ENCODE peak calls at places on chromosomes 7 and 10, in seven cellular contexts. One of them, this sample, is unnamed.

GRCh38 chr10:118977864-118978263 is 51.6 kb upstream of the NANOS1 start:
- DNase-seq in GM23338: no peak
- DNase-seq in NCI-H774: no peak
- DNase-seq in Kasumi-1: no peak
- DNase-seq in GM23248: no peak
- DNase-seq in nephron progenitor cell: no peak
- DNase-seq in K562: no peak
- DNase-seq in this sample: no peak

GRCh38 chr10:88810196-88810961 is 7.8 kb downstream of the LIPM start:
- DNase-seq in GM23338: peak
- DNase-seq in NCI-H774: peak
- DNase-seq in Kasumi-1: peak
- DNase-seq in GM23248: peak
- DNase-seq in nephron progenitor cell: peak
- DNase-seq in K562: peak
- DNase-seq in this sample: no peak

GRCh38 chr7:31022117-31022516 is 30.0 kb upstream of the ADCYAP1R1 start:
- DNase-seq in GM23338: no peak
- DNase-seq in NCI-H774: no peak
- DNase-seq in Kasumi-1: no peak
- DNase-seq in GM23248: no peak
- DNase-seq in nephron progenitor cell: no peak
- DNase-seq in K562: no peak
- DNase-seq in this sample: no peak

GRCh38 chr7:37360469-37360868 is 88.2 kb downstream of the ELMO1 start:
- DNase-seq in GM23338: no peak
- DNase-seq in NCI-H774: no peak
- DNase-seq in Kasumi-1: no peak
- DNase-seq in GM23248: no peak
- DNase-seq in nephron progenitor cell: no peak
- DNase-seq in K562: no peak
- DNase-seq in this sample: no peak

GRCh38 chr7:122546496-122546895 is 152.4 kb downstream of the RNF133 start:
- DNase-seq in GM23338: no peak
- DNase-seq in NCI-H774: no peak
- DNase-seq in Kasumi-1: no peak
- DNase-seq in GM23248: no peak
- DNase-seq in nephron progenitor cell: no peak
- DNase-seq in K562: no peak
- DNase-seq in this sample: no peak

GRCh38 chr10:22285130-22285529 is 31.1 kb upstream of the COMMD3 start:
- DNase-seq in GM23338: no peak
- DNase-seq in NCI-H774: no peak
- DNase-seq in Kasumi-1: no peak
- DNase-seq in GM23248: no peak
- DNase-seq in nephron progenitor cell: no peak
- DNase-seq in K562: no peak
- DNase-seq in this sample: no peak

GRCh38 chr10:120221873-120222485 is 235.0 kb upstream of the PLPP4 start:
- DNase-seq in GM23338: peak
- DNase-seq in NCI-H774: no peak
- DNase-seq in Kasumi-1: peak
- DNase-seq in GM23248: peak
- DNase-seq in nephron progenitor cell: peak
- DNase-seq in K562: peak
- DNase-seq in this sample: no peak

GRCh38 chr10:70617798-70618568 is 15.4 kb upstream of the PRF1 start:
- DNase-seq in GM23338: no peak
- DNase-seq in NCI-H774: no peak
- DNase-seq in Kasumi-1: no peak
- DNase-seq in GM23248: peak
- DNase-seq in nephron progenitor cell: no peak
- DNase-seq in K562: no peak
- DNase-seq in this sample: no peak

GRCh38 chr7:155738652-155739537 is 73.4 kb downstream of the SHH start:
- DNase-seq in GM23338: peak
- DNase-seq in NCI-H774: no peak
- DNase-seq in Kasumi-1: peak
- DNase-seq in GM23248: peak
- DNase-seq in nephron progenitor cell: peak
- DNase-seq in K562: no peak
- DNase-seq in this sample: peak

GRCh38 chr10:78688945-78689935 is 379.5 kb upstream of the ZMIZ1 start:
- DNase-seq in GM23338: peak
- DNase-seq in NCI-H774: no peak
- DNase-seq in Kasumi-1: no peak
- DNase-seq in GM23248: peak
- DNase-seq in nephron progenitor cell: peak
- DNase-seq in K562: no peak
- DNase-seq in this sample: peak

This sample was measured in posterior cingulate gyrus.